ENCODE peak calls at places on chromosome 5, in ten cellular contexts. N is lung, K is GM13977, C is choroid plexus epithelial cell, S is left ventricle myocardium inferior, F is psoas muscle, M is cardiac muscle cell, R is nephron progenitor cell, W is B cell, U is progenitor cell of endocrine pancreas. T is an unnamed sample.

GRCh38 chr5:138559937-138560336 is 15.3 kb downstream of the HSPA9 start:
- DNase-seq in N (no peak), K (no peak), C (no peak), S (no peak), F (no peak), M (no peak), R (no peak), W (no peak), U (no peak), T (no peak)

GRCh38 chr5:111735829-111736228 is 21.2 kb downstream of the NREP start:
- DNase-seq in N (peak; percentile 45), K (no peak), C (peak; percentile 96), S (peak; percentile 39), F (peak; percentile 88), M (no peak), R (no peak), W (no peak), U (no peak), T (peak; percentile 79)

GRCh38 chr5:77986261-77986660 is 210.1 kb upstream of the TBCA start:
- DNase-seq in N (no peak), K (no peak), C (no peak), S (no peak), F (no peak), M (no peak), R (no peak), W (no peak), U (no peak), T (no peak)

GRCh38 chr5:131459216-131459615 is 175.8 kb downstream of the RAPGEF6 start:
- DNase-seq in N (no peak), K (no peak), C (no peak), S (no peak), F (no peak), M (no peak), R (no peak), W (no peak), U (no peak), T (no peak)

GRCh38 chr5:101977729-101978345 is 318.2 kb downstream of the SLCO4C1 start:
- DNase-seq in N (no peak), K (peak; percentile 60), C (peak; percentile 68), S (no peak), F (no peak), M (peak; percentile 49), R (peak; percentile 14), W (no peak), U (no peak), T (peak; percentile 58)

GRCh38 chr5:33315170-33315569 is 125.6 kb upstream of the TARS1 start:
- DNase-seq in N (no peak), K (no peak), C (no peak), S (no peak), F (no peak), M (no peak), R (no peak), W (no peak), U (no peak), T (no peak)

GRCh38 chr5:148384389-148384756 is 615 bp downstream of the FBXO38 start:
- DNase-seq in N (no peak), K (no peak), C (no peak), S (no peak), F (no peak), M (no peak), R (no peak), W (no peak), U (no peak), T (peak; percentile 20)

GRCh38 chr5:147930759-147931158 is 24.4 kb upstream of the C5orf46 start:
- DNase-seq in N (no peak), K (no peak), C (no peak), S (no peak), F (no peak), M (no peak), R (no peak), W (no peak), U (no peak), T (no peak)

GRCh38 chr5:58187473-58188286 is 272.2 kb downstream of the PLK2 start:
- DNase-seq in N (no peak), K (no peak), C (no peak), S (no peak), F (no peak), M (no peak), R (no peak), W (no peak), U (no peak), T (no peak)

GRCh38 chr5:58184910-58185309 is 275.0 kb downstream of the PLK2 start:
- DNase-seq in N (no peak), K (no peak), C (no peak), S (no peak), F (no peak), M (no peak), R (no peak), W (no peak), U (no peak), T (peak; percentile 45)

GRCh38 chr5:58185397-58186195 is 274.3 kb downstream of the PLK2 start:
- DNase-seq in N (no peak), K (no peak), C (peak; percentile 25), S (no peak), F (no peak), M (no peak), R (no peak), W (no peak), U (no peak), T (peak; percentile 37)

GRCh38 chr5:58191451-58191850 is 268.4 kb downstream of the PLK2 start:
- DNase-seq in N (no peak), K (no peak), C (no peak), S (no peak), F (no peak), M (no peak), R (no peak), W (no peak), U (no peak), T (no peak)

DNA sequence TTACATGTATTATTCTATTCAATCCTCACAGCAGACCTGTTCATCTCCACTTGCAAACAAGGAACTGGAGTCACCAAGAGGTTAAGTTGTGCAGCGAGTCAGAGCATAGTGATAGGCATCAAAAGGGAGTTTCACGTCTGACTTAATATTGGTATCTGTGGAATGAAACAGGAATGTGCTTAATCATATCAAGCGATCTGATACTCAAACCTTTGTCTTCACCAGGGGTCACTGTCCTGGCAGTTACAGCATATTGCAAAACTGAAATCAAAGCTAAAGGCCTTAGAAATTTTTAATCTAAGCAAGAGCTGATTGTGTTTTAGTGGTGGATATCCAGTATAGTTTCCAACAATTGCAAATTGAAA is 271.6 kb downstream of the PLK2 start:
- DNase-seq in N (no peak), K (no peak), C (peak; percentile 87), S (no peak), F (no peak), M (peak; percentile 1), R (no peak), W (no peak), U (no peak), T (peak; percentile 54)
- TF ChIP-seq CTCF in N (no peak), K (no peak), C (peak; percentile 31), S (peak; percentile 21), F (no peak), M (no peak), R (no peak), W (no peak), U (no peak), T (no peak)

DNA sequence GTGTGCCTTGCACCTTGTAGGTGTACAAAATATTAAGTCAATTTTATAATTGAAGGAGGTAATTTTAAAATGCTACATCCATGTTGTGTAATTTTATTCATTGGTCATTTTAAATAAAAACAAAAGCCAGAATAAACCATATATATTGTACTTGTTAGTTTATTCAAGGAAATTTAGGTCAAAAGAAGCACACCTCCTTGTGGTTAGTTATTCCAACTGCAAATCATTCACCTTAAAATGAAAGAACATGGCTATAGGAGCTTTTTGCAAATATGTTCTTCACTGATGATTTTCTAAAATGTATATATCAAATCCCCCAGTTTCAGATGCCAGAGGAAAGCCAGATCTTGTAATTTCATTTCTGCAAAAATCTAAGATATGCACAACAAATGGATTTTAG is 5.4 kb upstream of the MOCS2 start:
- DNase-seq in N (no peak), K (no peak), C (peak; percentile 69), S (no peak), F (no peak), M (no peak), R (no peak), W (no peak), U (no peak), T (peak; percentile 24)
- TF ChIP-seq CTCF in N (no peak), K (no peak), C (peak; percentile 52), S (no peak), F (no peak), M (peak; percentile 43), R (peak; percentile 34), W (no peak), U (peak; percentile 54), T (peak; percentile 32)

GRCh38 chr5:171604195-171604594 is 181.4 kb upstream of the SMIM23 start:
- DNase-seq in N (no peak), K (no peak), C (no peak), S (no peak), F (no peak), M (no peak), R (no peak), W (no peak), U (no peak), T (no peak)

GRCh38 chr5:171610053-171610452 is 175.6 kb upstream of the SMIM23 start:
- DNase-seq in N (no peak), K (no peak), C (no peak), S (no peak), F (no peak), M (no peak), R (no peak), W (no peak), U (no peak), T (no peak)

GRCh38 chr5:171607863-171608262 is 177.8 kb upstream of the SMIM23 start:
- DNase-seq in N (no peak), K (no peak), C (no peak), S (no peak), F (no peak), M (no peak), R (no peak), W (no peak), U (no peak), T (no peak)

GRCh38 chr5:171610686-171611085 is 174.9 kb upstream of the SMIM23 start:
- DNase-seq in N (no peak), K (no peak), C (no peak), S (no peak), F (no peak), M (no peak), R (no peak), W (no peak), U (no peak), T (no peak)

DNA sequence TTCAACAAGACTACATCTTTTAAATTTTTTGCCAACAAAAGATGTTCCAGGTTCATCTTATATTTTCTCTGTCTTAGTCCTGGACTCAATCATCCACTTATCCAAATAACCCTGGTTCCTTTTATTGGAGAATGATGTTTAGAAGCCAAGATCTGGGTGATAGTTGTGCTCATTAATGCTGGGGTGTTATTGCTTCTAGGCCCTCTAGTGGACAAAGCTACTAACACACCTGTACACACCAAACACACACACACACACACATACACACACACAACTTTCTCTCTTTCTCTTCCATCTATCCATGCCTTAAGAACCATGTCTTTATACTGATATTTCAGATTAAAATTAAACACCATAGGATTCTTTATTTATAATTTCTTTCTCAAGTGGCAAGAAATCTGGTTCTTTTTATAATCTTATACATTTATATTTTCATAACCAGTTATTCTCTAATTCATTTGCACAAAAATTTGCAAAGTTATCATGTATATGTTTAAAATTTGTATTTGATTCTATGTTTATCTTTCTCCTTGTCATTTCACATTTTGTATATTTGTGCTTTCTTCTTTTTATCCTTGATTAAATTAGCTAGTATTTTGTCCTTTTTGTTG is 179.1 kb upstream of the SMIM23 start:
- DNase-seq in N (no peak), K (no peak), C (peak; percentile 25), S (no peak), F (no peak), M (no peak), R (no peak), W (no peak), U (no peak), T (peak; percentile 30)
- TF ChIP-seq CTCF in N (no peak), K (peak; percentile 40), C (peak; percentile 53), S (peak; percentile 31), F (no peak), M (peak; percentile 40), R (no peak), W (peak; percentile 32), U (peak; percentile 27), T (peak; percentile 25)

GRCh38 chr5:52786937-52787599 is 648 bp upstream of the ITGA1 start:
- DNase-seq in N (peak; percentile 36), K (peak; percentile 37), C (peak; percentile 50), S (no peak), F (no peak), M (no peak), R (no peak), W (no peak), U (no peak), T (peak; percentile 70)

GRCh38 chr5:52786391-52786790 is 1.3 kb upstream of the ITGA1 start:
- DNase-seq in N (no peak), K (no peak), C (no peak), S (no peak), F (no peak), M (no peak), R (no peak), W (no peak), U (no peak), T (no peak)

GRCh38 chr5:52788505-52788821 is 747 bp downstream of the ITGA1 start:
- DNase-seq in N (no peak), K (no peak), C (no peak), S (no peak), F (no peak), M (no peak), R (no peak), W (no peak), U (no peak), T (no peak)

GRCh38 chr5:52789378-52789777 is 1.7 kb downstream of the ITGA1 start:
- DNase-seq in N (no peak), K (no peak), C (no peak), S (no peak), F (no peak), M (no peak), R (no peak), W (no peak), U (no peak), T (no peak)

GRCh38 chr5:52787600-52788504 is at the start of the genes ITGA1 and PELO:
- DNase-seq in N (peak; percentile 78), K (peak; percentile 69), C (peak; percentile 82), S (peak; percentile 67), F (peak; percentile 82), M (peak; percentile 81), R (peak; percentile 86), W (peak; percentile 62), U (peak; percentile 74), T (peak; percentile 83)
- TF ChIP-seq CTCF in N (peak; percentile 14), K (peak; percentile 59), C (peak; percentile 34), S (peak; percentile 63), F (peak; percentile 35), M (peak; percentile 45), R (peak; percentile 34), W (peak; percentile 7), U (peak; percentile 58), T (no peak)